ENCODE peak calls at places on chromosomes 13 and 19, in six cellular contexts. B is SJCRH30; A is mucosa of descending colon; X is Jurkat, Clone E6-1; F is aorta; R is Caco-2. V is an unnamed sample.

GRCh38 chr13:81872581-81872980 is 1531.7 kb upstream of the SPRY2 start:
- DNase-seq in B (peak), A (no peak), X (peak), F (no peak), R (peak), V (no peak)

GRCh38 chr13:101624210-101624922 is 171.9 kb downstream of the ITGBL1 start:
- DNase-seq in B (no peak), A (no peak), X (no peak), F (no peak), R (no peak), V (no peak)

GRCh38 chr19:709196-709964 is 645 bp downstream of the PALM start:
- DNase-seq in B (no peak), A (no peak), X (no peak), F (no peak), R (no peak), V (no peak)

GRCh38 chr13:109100705-109101104 is 471.3 kb downstream of the MYO16 start:
- DNase-seq in B (no peak), A (no peak), X (no peak), F (no peak), R (no peak), V (no peak)

GRCh38 chr19:18542936-18543813 is at the start of gene FKBP8:
- DNase-seq in B (peak), A (peak), X (peak), F (peak), R (peak), V (peak)

GRCh38 chr13:36718686-36719085 is 44.9 kb downstream of the SERTM1 start:
- DNase-seq in B (no peak), A (no peak), X (no peak), F (no peak), R (no peak), V (no peak)

GRCh38 chr19:6126335-6126974 is 9.0 kb upstream of the ACSBG2 start:
- DNase-seq in B (peak), A (peak), X (peak), F (no peak), R (peak), V (peak)

GRCh38 chr13:46896346-46897138 is at the start of gene HTR2A:
- DNase-seq in B (no peak), A (peak), X (no peak), F (peak), R (no peak), V (no peak)

GRCh38 chr13:59034198-59034597 is 1129.5 kb downstream of the DIAPH3 start:
- DNase-seq in B (no peak), A (no peak), X (no peak), F (no peak), R (no peak), V (no peak)

GRCh38 chr19:10654610-10655456 is 687 bp downstream of the ILF3 start:
- DNase-seq in B (peak), A (peak), X (peak), F (peak), R (peak), V (no peak)

GRCh38 chr13:99431927-99432636 is 69.2 kb upstream of the TM9SF2 start:
- DNase-seq in B (no peak), A (no peak), X (no peak), F (no peak), R (no peak), V (no peak)

GRCh38 chr19:41189425-41190065 is 3.5 kb upstream of the CYP2S1 start:
- DNase-seq in B (no peak), A (no peak), X (no peak), F (no peak), R (no peak), V (no peak)

GRCh38 chr13:106284358-106284757 is 251.1 kb downstream of the EFNB2 start:
- DNase-seq in B (no peak), A (no peak), X (no peak), F (no peak), R (no peak), V (no peak)

GRCh38 chr13:26307701-26308100 is 53.8 kb downstream of the CDK8 start:
- DNase-seq in B (no peak), A (no peak), X (no peak), F (no peak), R (no peak), V (no peak)

GRCh38 chr19:43820098-43820860 is 6.8 kb upstream of the ZNF283 start:
- DNase-seq in B (no peak), A (peak), X (no peak), F (peak), R (no peak), V (no peak)

GRCh38 chr19:18044825-18045304 is 36.9 kb downstream of the ARRDC2 start:
- DNase-seq in B (peak), A (peak), X (peak), F (peak), R (peak), V (peak)

GRCh38 chr19:54312436-54313362 is at the start of gene LILRA5:
- DNase-seq in B (no peak), A (peak), X (no peak), F (no peak), R (no peak), V (no peak)

GRCh38 chr13:76885203-76886004 is 801 bp downstream of the KCTD12 start:
- DNase-seq in B (peak), A (peak), X (no peak), F (peak), R (peak), V (no peak)

GRCh38 chr13:28049215-28049614 is 51.2 kb downstream of the FLT3 start:
- DNase-seq in B (no peak), A (no peak), X (no peak), F (no peak), R (no peak), V (no peak)

GRCh38 chr13:44972956-44973581 is 16.2 kb downstream of the NUFIP1 start:
- DNase-seq in B (no peak), A (no peak), X (no peak), F (no peak), R (peak), V (no peak)

GRCh38 chr13:111289251-111289650 is 31.2 kb upstream of the TEX29 start:
- DNase-seq in B (no peak), A (no peak), X (no peak), F (no peak), R (no peak), V (no peak)

GRCh38 chr13:98687319-98687718 is 65.2 kb downstream of the SLC15A1 start:
- DNase-seq in B (no peak), A (no peak), X (no peak), F (no peak), R (no peak), V (no peak)

GRCh38 chr13:104015646-104016396 is 949.6 kb upstream of the SLC10A2 start:
- DNase-seq in B (no peak), A (no peak), X (no peak), F (no peak), R (no peak), V (no peak)

GRCh38 chr13:21871302-21871862 is 200.5 kb downstream of the FGF9 start:
- DNase-seq in B (no peak), A (peak), X (no peak), F (no peak), R (peak), V (no peak)

GRCh38 chr19:6667114-6667627 is 2.8 kb downstream of the TNFSF14 start:
- DNase-seq in B (no peak), A (no peak), X (no peak), F (no peak), R (peak), V (no peak)

GRCh38 chr13:32587014-32587773 is 942 bp downstream of the PDS5B start:
- DNase-seq in B (peak), A (peak), X (peak), F (peak), R (peak), V (peak)

GRCh38 chr13:102825921-102826706 is 19.7 kb upstream of the ERCC5 start:
- DNase-seq in B (no peak), A (no peak), X (no peak), F (no peak), R (no peak), V (peak)
- H3K4me3 ChIP-seq in B (no peak), A (no peak), X (no peak), F (no peak), R (no peak), V (peak)

DNA sequence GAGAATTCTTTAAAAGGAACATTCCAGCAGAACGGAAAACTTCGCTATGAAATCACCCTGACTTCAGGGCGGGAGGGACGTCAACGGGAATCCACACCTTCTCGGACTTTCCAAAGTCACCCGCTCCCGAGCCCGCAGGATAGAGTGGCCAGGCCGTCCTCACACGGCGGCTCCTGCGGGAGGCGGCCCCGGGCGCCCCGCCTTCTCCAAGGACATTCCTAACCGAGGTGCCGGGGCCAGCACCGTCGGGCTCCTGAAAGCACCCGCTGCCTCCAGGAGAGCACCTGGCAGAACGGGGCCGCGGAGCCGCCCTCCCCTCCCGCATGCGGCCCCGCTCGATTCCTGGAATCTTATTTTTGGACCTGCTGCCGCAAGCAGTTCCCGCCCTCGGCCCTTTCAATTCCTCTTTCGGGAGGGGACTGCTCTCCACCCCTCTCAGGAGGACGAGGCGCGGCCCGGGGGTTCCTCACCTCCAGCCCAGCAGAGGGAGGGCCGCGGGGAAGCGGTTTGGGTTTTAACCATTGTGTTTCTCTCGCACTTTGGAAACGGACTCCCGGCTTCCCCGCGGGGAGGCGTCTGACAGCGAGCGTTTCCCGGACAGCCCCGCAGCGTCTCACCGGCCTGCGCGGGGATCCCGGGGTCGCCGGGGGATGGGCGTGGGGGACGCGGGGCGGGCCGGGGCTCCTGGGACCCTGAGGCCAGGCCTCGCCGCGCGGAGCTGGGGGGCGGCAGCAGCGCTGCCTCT is 938 bp downstream of the GAS6 start:
- DNase-seq in B (no peak), A (peak), X (no peak), F (peak), R (peak), V (no peak)
- H3K4me3 ChIP-seq in B (no peak), A (peak), X (no peak), F (peak), R (peak), V (peak)

GRCh38 chr13:20160346-20161274 is at the start of gene GJA3:
- DNase-seq in B (peak), A (peak), X (peak), F (no peak), R (peak), V (no peak)
- H3K4me3 ChIP-seq in B (peak), A (no peak), X (peak), F (peak), R (peak), V (peak)

GRCh38 chr13:50326746-50327145 is 311.5 kb downstream of the KCNRG start:
- DNase-seq in B (no peak), A (no peak), X (no peak), F (no peak), R (no peak), V (no peak)
- H3K4me3 ChIP-seq in B (no peak), A (no peak), X (peak), F (no peak), R (no peak), V (no peak)

DNA sequence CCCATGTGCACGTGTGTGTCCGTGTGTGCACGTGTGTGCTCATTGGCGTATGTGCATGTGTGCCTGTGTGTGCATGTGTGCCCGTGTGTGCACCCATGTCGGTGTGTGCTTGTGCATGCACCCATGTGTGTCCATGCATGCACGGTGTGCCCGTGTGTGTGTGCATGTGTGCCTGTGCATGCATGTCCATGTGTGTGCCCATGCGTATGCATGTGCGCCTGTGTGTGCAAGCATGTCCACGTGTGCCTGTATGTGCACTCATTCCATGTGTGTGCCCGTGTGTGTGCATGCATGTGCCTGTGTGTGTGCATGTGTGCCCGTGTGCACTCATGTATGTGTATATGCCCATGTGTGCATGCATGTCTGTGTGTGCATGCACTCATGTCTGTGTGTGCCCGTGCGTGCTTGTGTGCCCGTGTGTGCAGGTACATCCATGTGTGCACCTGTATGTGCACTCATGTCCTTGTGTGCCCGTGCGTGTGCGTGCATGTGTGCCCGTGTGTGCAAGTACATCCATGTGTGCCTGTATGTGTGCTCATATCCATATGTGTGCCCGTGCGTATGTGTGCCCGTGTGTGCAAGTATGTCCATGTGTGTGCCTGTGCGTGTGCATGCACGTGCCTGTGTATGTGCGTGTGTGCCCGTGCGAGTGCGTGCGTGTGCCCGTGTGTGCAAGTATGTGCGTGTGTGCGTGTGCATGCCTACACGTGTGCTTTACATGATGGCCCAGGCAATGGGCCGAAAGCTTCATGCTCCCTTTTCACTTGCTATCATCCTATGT is 21.6 kb upstream of the MATK start:
- DNase-seq in B (no peak), A (no peak), X (no peak), F (no peak), R (no peak), V (no peak)
- H3K4me3 ChIP-seq in B (no peak), A (no peak), X (no peak), F (no peak), R (no peak), V (no peak)

DNA sequence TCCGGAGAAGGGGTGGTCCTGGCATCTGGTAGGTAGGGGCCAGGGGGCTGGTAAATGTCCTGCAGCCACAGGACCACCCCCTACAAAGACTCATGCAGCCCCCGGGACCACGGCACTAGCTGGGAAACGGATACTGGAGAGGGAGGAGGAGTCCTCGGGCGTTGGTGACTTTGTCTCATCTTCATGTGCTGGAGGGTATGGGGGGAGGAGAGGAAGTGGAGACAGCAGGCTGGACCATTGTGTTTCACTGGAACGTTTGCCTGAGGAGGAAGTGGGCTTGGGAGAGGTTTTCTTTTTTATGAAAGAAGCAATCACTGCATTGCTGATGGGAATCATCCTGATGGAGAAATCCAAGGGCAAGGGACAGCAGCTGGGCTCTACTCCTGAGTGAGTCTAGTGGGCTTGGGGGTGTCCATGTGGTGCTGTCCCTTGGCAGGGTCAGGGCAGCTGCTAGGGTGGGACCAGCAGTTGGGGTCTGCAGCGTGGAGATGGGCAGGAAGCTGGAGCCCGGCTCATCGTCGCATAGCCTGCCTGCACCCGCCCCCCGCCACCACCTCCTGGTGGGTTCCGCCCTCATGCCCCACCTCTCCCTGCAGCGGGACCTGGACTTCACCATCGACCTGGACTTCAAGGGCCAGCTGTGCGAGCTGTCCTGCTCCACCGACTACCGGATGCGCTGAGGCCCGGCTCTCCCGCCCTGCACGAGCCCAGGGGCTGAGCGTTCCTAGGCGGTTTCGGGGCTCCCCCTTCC is 1.7 kb upstream of the ADM5 start:
- DNase-seq in B (no peak), A (no peak), X (no peak), F (no peak), R (no peak), V (no peak)
- H3K4me3 ChIP-seq in B (no peak), A (no peak), X (no peak), F (no peak), R (no peak), V (no peak)

GRCh38 chr13:30341815-30342570 is 34.6 kb upstream of the KATNAL1 start:
- DNase-seq in B (no peak), A (peak), X (no peak), F (peak), R (no peak), V (peak)
- H3K4me3 ChIP-seq in B (no peak), A (no peak), X (no peak), F (no peak), R (no peak), V (no peak)

GRCh38 chr13:87259479-87260083 is 411.6 kb upstream of the SLITRK5 start:
- DNase-seq in B (peak), A (no peak), X (peak), F (no peak), R (peak), V (no peak)
- H3K4me3 ChIP-seq in B (no peak), A (no peak), X (no peak), F (no peak), R (no peak), V (no peak)

GRCh38 chr19:46622118-46622446 is 2.8 kb downstream of the PTGIR start:
- DNase-seq in B (no peak), A (no peak), X (no peak), F (no peak), R (no peak), V (no peak)
- H3K4me3 ChIP-seq in B (no peak), A (no peak), X (no peak), F (peak), R (no peak), V (no peak)

DNA sequence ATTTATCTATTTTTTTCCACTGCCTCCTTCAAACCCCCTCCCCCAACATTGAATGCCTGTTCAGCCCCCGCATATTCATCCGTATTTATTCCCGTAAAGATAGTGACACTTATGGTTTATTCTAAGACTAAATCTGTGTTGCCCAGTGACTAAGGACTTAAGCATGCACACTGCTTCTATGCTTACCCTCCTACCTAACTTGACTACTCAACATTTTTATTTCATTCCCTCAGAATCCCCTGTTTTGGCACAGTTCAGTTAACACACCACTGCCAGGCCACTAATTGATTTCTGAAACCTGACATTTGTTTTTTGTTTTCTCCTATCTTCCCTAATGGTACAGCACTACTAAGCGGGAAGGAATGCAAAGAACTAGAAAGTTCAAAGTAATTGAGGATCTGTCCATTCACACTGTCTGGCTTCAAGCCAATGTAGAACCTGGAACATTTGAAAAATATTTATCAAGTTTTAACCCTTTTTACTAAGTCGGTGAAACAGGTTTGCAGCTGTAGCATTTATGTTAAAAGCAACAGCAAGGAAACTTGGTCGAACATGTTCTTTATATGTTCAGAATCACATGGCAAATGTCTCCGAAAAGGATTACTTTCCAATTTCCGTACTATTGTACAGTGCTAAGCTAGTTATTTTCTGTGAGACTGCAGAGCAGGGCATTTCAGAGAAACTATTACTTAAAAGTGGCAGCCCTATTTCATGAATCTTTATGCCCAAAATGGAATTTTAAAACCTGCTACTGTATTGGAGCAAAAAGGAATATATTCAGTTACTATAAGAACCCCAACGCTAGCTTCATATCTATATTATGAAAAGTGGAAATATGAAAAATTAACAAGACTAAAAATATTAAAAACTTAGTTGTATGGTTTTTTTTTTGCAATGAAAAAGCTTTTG is 2.5 kb upstream of the KLF5 start:
- DNase-seq in B (no peak), A (no peak), X (no peak), F (no peak), R (no peak), V (peak)
- H3K4me3 ChIP-seq in B (no peak), A (peak), X (no peak), F (no peak), R (peak), V (no peak)